ENCODE peak calls at places on chromosomes 13 and 19, in five cellular contexts. H, X, A, M and J are unnamed samples.

GRCh38 chr19:10069046-10069445 is 17.1 kb upstream of the SHFL start:
- DNase-seq in X (no peak), A (no peak), H (no peak), M (no peak), J (no peak)

GRCh38 chr19:40612831-40613668 is 11.9 kb downstream of the LTBP4 start:
- DNase-seq in H (peak), X (peak), A (no peak), M (peak), J (no peak)

GRCh38 chr19:12834976-12835757 is 788 bp upstream of the RTBDN start:
- DNase-seq in M (no peak), A (no peak), X (no peak), H (peak), J (no peak)

GRCh38 chr19:14731200-14731599 is 41.4 kb downstream of the ZNF333 start:
- DNase-seq in H (peak), X (peak), A (no peak), M (no peak), J (no peak)

GRCh38 chr13:94280357-94280756 is 199.1 kb downstream of the DCT start:
- DNase-seq in A (no peak), H (no peak), M (no peak), X (peak), J (no peak)

GRCh38 chr13:39575641-39576238 is 27.3 kb downstream of the LHFPL6 start:
- DNase-seq in H (no peak), X (no peak), M (peak), A (no peak), J (no peak)

GRCh38 chr13:44576396-44577235 is 486 bp upstream of the TSC22D1 start:
- DNase-seq in M (peak), A (no peak), X (no peak), H (no peak), J (no peak)

GRCh38 chr19:2613507-2614295 is 88.8 kb downstream of the GNG7 start:
- DNase-seq in X (peak), M (peak), A (no peak), H (peak), J (peak)

GRCh38 chr13:40809471-40809870 is 20.1 kb downstream of the SLC25A15 start:
- DNase-seq in X (no peak), M (no peak), A (no peak), H (no peak), J (no peak)

GRCh38 chr19:1307320-1307719 is 21.6 kb downstream of the EFNA2 start:
- DNase-seq in A (no peak), X (no peak), M (no peak), H (no peak), J (no peak)
- H3K4me3 ChIP-seq in A (no peak), X (no peak), M (no peak), H (no peak), J (no peak)

GRCh38 chr13:36848228-36848982 is 29.4 kb downstream of the RFXAP start:
- DNase-seq in X (peak), A (no peak), M (peak), H (peak), J (no peak)
- TF ChIP-seq CTCF in X (peak), A (peak), M (peak), H (peak), J (peak)

GRCh38 chr19:42093505-42093904 is 17.5 kb downstream of the ZNF574 start:
- DNase-seq in A (no peak), M (no peak), H (no peak), X (no peak), J (no peak)
- H3K4me3 ChIP-seq in A (no peak), M (no peak), H (no peak), X (no peak), J (no peak)

GRCh38 chr13:74886496-74886895 is 595.5 kb downstream of the TBC1D4 start:
- DNase-seq in H (no peak), A (no peak), M (no peak), X (peak), J (peak)

GRCh38 chr13:74889321-74889720 is 592.6 kb downstream of the TBC1D4 start:
- DNase-seq in A (no peak), M (no peak), X (peak), H (no peak), J (no peak)

DNA sequence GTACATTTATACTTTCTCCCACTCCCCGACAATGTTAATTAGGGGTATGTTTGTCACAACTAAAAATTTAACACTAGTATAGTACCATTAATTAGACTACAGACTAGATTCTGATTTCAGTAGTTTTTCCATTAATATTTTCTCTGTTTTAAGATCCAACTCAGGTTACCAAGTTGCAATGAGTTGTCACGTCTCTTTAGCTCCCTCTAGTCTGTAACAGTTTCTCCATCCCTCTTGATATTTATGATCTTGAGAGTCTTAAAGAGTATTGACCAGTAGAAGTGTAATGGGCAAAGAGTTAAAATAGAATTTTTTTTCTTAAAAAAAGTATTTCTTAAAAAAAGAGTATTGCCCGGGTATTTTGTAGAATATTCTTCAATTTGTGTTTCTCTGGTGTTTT is 598.1 kb downstream of the TBC1D4 start:
- DNase-seq in M (no peak), H (peak), X (peak), A (no peak), J (no peak)
- TF ChIP-seq CTCF in M (no peak), H (peak), X (peak), A (no peak), J (no peak)

DNA sequence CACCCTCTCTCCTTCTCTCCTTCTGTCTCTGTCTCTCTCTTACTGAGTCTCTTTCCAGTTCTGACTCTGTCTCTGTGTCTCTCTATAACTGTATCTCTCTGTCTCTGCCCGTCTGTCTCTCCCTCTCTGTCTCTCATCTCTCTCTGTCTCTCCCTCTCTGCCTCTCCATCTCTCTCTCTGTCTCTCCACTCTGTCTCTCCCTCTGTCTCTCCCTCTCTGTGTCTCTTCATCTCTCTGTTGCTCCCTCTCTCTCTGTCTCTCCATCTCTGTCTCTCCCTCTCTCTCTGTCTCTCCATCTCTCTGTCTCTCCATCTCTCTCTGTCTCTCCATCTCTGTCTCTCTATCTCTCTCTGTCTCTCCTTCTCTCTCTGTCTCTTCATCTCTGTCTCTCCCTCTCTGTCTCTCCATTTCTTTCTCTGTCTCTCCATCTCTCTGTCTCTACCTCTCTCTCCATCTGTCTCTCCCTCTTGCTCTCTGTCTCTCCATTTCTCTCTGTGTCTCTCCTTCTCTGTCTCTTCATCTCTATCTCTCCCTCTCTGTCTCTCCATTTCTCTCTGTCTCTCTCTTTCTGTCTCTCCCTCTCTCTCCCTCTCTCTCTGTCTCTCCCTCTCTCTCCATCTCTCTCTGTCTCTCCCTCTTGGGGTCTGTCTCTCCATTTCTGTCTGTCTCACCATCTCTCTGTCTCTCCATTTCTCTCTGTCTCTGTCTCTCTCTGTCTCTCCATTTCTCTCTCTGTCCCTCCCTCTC is 3.3 kb upstream of the MEIS3 start:
- DNase-seq in H (no peak), A (no peak), M (no peak), X (no peak), J (no peak)
- H3K4me3 ChIP-seq in H (peak), A (no peak), M (no peak), X (no peak), J (no peak)

DNA sequence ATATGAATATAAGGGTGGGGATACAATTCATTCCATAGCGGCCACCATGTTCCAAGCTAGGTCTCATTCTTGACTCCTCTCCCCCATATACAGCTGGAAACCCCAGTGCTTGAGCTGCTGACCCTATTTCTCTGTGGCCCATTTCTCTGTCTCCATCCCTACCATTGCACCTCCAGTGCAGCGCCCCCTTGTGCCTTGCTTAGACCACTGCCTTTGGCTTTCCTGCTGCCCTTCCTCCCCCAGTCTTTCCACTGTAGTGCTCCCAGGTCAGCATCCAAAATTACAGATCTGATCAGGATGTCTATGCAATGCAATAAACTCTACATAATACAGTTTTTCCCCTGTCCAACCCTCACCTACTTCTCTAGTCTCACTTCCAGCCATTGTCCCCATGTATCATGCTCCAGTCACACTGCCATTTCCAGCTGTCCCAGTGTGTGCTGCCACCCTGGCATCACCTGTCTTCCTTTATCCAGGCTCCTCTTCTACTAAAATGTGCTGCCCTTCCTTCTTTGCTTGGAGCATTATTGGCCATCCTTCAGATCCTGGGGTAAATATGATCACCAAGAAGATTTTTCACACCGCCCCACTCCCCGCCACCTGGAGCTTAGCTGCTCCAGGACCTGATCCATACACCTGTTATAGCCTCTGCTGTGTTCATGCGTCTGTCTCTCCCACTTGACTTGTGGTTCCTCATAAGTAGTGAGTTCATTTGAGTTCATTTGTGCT is 199.4 kb upstream of the IPO5 start:
- DNase-seq in H (peak), M (no peak), X (no peak), A (no peak), J (no peak)
- TF ChIP-seq CTCF in H (peak), M (peak), X (peak), A (no peak), J (no peak)

GRCh38 chr19:38846097-38846496 is 3.7 kb downstream of the HNRNPL start:
- DNase-seq in M (no peak), A (no peak), X (no peak), H (no peak), J (no peak)
- H3K4me3 ChIP-seq in M (no peak), A (no peak), X (no peak), H (no peak), J (no peak)

GRCh38 chr13:66200555-66200954 is 1029.6 kb downstream of the PCDH9 start:
- DNase-seq in H (no peak), A (no peak), X (peak), M (no peak), J (no peak)
- TF ChIP-seq CTCF in H (no peak), A (peak), X (peak), M (no peak), J (no peak)